ENCODE peak calls at places on chromosomes 2 and 18, in five cellular contexts. N, P, G, R and D are unnamed samples.

GRCh38 chr2:171762879-171763573 is 75.8 kb downstream of the DYNC1I2 start:
- DNase-seq in N (no peak), P (no peak), G (no peak), R (no peak), D (no peak)

GRCh38 chr18:53165770-53166169 is 825.8 kb downstream of the DCC start:
- DNase-seq in N (no peak), P (no peak), G (no peak), R (no peak), D (no peak)

GRCh38 chr18:53991202-53991601 is 233.3 kb downstream of the MBD2 start:
- DNase-seq in N (no peak), P (no peak), G (no peak), R (no peak), D (no peak)

GRCh38 chr2:189512879-189513278 is 67.7 kb downstream of the SLC40A1 start:
- DNase-seq in N (no peak), P (no peak), G (no peak), R (no peak), D (no peak)

GRCh38 chr2:9462872-9463697 is 11.3 kb upstream of the IAH1 start:
- DNase-seq in N (no peak), P (peak), G (no peak), R (no peak), D (no peak)

GRCh38 chr18:48222118-48222517 is 187.1 kb downstream of the ZBTB7C start:
- DNase-seq in N (no peak), P (peak), G (peak), R (no peak), D (no peak)

GRCh38 chr2:149017116-149017985 is 21.1 kb upstream of the LYPD6B start:
- DNase-seq in N (peak), P (peak), G (peak), R (peak), D (peak)

GRCh38 chr2:201938151-201938815 is 95.4 kb upstream of the FZD7 start:
- DNase-seq in N (no peak), P (no peak), G (no peak), R (no peak), D (no peak)

GRCh38 chr2:174392706-174393105 is 2.8 kb upstream of the SCRN3 start:
- DNase-seq in N (no peak), P (no peak), G (no peak), R (no peak), D (no peak)

GRCh38 chr2:27739058-27739373 is 32.5 kb upstream of the MRPL33 start:
- DNase-seq in N (no peak), P (no peak), G (no peak), R (no peak), D (no peak)

GRCh38 chr2:69380072-69380917 is 6.7 kb downstream of the GFPT1 start:
- DNase-seq in N (no peak), P (no peak), G (no peak), R (no peak), D (no peak)

GRCh38 chr18:58761241-58761969 is 90.1 kb downstream of the MALT1 start:
- DNase-seq in N (no peak), P (peak), G (no peak), R (no peak), D (no peak)

GRCh38 chr18:10168477-10168876 is 254.7 kb downstream of the VAPA start:
- DNase-seq in N (no peak), P (no peak), G (no peak), R (no peak), D (no peak)

GRCh38 chr2:216491757-216492635 is 6.6 kb upstream of the RPL37A start:
- DNase-seq in N (no peak), P (no peak), G (peak), R (no peak), D (no peak)

GRCh38 chr2:72084584-72084976 is 63.1 kb downstream of the CYP26B1 start:
- DNase-seq in N (no peak), P (no peak), G (no peak), R (no peak), D (no peak)

GRCh38 chr18:26438980-26439379 is 109.4 kb downstream of the KCTD1 start:
- DNase-seq in N (no peak), P (no peak), G (no peak), R (no peak), D (no peak)

GRCh38 chr18:10247402-10248117 is 206.9 kb upstream of the APCDD1 start:
- DNase-seq in N (no peak), P (no peak), G (no peak), R (no peak), D (no peak)

GRCh38 chr2:141699573-141699972 is 431.2 kb downstream of the LRP1B start:
- DNase-seq in N (no peak), P (no peak), G (no peak), R (no peak), D (no peak)

GRCh38 chr2:215612770-215613169 is 176.9 kb upstream of the FN1 start:
- DNase-seq in N (no peak), P (no peak), G (no peak), R (no peak), D (no peak)

GRCh38 chr2:11652141-11652540 is 17.9 kb downstream of the NTSR2 start:
- DNase-seq in N (no peak), P (no peak), G (no peak), R (no peak), D (no peak)

GRCh38 chr2:233707979-233708644 is 4.6 kb upstream of the UGT1A5 start:
- DNase-seq in N (no peak), P (no peak), G (no peak), R (no peak), D (no peak)

GRCh38 chr2:133765693-133766092 is 197.4 kb upstream of the NCKAP5 start:
- DNase-seq in N (no peak), P (peak), G (no peak), R (no peak), D (no peak)

GRCh38 chr18:3262234-3263171 is 570 bp downstream of the MYL12B start:
- DNase-seq in N (no peak), P (no peak), G (no peak), R (peak), D (peak)

GRCh38 chr2:231482806-231483391 is 18.6 kb upstream of the NCL start:
- DNase-seq in N (peak), P (peak), G (peak), R (peak), D (peak)

GRCh38 chr18:57775937-57776336 is 27.2 kb downstream of the ATP8B1 start:
- DNase-seq in N (no peak), P (no peak), G (no peak), R (no peak), D (no peak)

GRCh38 chr2:202432776-202433175 is 56.6 kb downstream of the BMPR2 start:
- DNase-seq in N (no peak), P (no peak), G (no peak), R (no peak), D (no peak)

GRCh38 chr18:62073882-62074281 is 113.0 kb downstream of the PIGN start:
- DNase-seq in N (no peak), P (no peak), G (no peak), R (no peak), D (no peak)